ENCODE peak calls at places on chromosomes 13 and 19, in seven cellular contexts. J, V, E, L, I, B and D are unnamed samples.

GRCh38 chr13:49840266-49840665 is 47.8 kb upstream of the KPNA3 start:
- DNase-seq in V (no peak), B (no peak), J (no peak), E (no peak), L (no peak), I (no peak), D (no peak)

GRCh38 chr19:38228491-38229439 is 4.7 kb upstream of the DPF1 start:
- DNase-seq in L (peak; percentile 78), E (no peak), V (no peak), B (peak; percentile 42), J (no peak), I (no peak), D (no peak)

GRCh38 chr19:38698225-38699026 is 45.8 kb downstream of the CAPN12 start:
- DNase-seq in V (no peak), B (no peak), J (no peak), E (no peak), L (no peak), I (no peak), D (no peak)

GRCh38 chr13:113897161-113897560 is 33.3 kb upstream of the GAS6 start:
- DNase-seq in B (no peak), I (peak; percentile 84), E (peak; percentile 75), J (no peak), V (no peak), L (no peak), D (no peak)

GRCh38 chr13:109007946-109008345 is 378.5 kb downstream of the MYO16 start:
- DNase-seq in B (no peak), I (no peak), J (no peak), L (no peak), V (no peak), E (no peak), D (no peak)

GRCh38 chr13:29522044-29522685 is 73.3 kb downstream of the SLC7A1 start:
- DNase-seq in E (no peak), V (no peak), I (peak; percentile 97), B (no peak), L (no peak), J (no peak), D (no peak)

GRCh38 chr13:50129923-50130685 is 114.9 kb downstream of the KCNRG start:
- DNase-seq in J (no peak), V (peak; percentile 71), I (no peak), E (no peak), L (peak; percentile 58), B (peak; percentile 7), D (no peak)

GRCh38 chr19:38517321-38517720 is 83.8 kb downstream of the RYR1 start:
- DNase-seq in J (no peak), V (no peak), L (no peak), B (no peak), E (no peak), I (no peak), D (no peak)

GRCh38 chr13:39967199-39967959 is 311.9 kb downstream of the COG6 start:
- DNase-seq in J (no peak), B (no peak), V (no peak), E (no peak), L (no peak), I (no peak), D (no peak)

GRCh38 chr19:45929247-45929646 is 14.7 kb upstream of the NANOS2 start:
- DNase-seq in L (no peak), I (no peak), B (no peak), E (no peak), V (no peak), J (no peak), D (no peak)

GRCh38 chr13:94308808-94309207 is 170.7 kb downstream of the DCT start:
- DNase-seq in L (no peak), B (no peak), V (no peak), J (no peak), I (peak; percentile 46), E (no peak), D (no peak)

GRCh38 chr13:21033866-21034601 is 27.4 kb downstream of the LATS2 start:
- DNase-seq in V (no peak), L (no peak), I (no peak), E (no peak), J (no peak), B (no peak), D (peak; percentile 75)

GRCh38 chr13:49616688-49617065 is 11.6 kb upstream of the ARL11 start:
- DNase-seq in I (no peak), E (no peak), J (no peak), L (no peak), V (no peak), B (no peak), D (no peak)

GRCh38 chr19:10929402-10929794 is 787 bp downstream of the TIMM29 start:
- DNase-seq in L (no peak), E (no peak), V (no peak), I (no peak), J (no peak), B (no peak), D (no peak)

GRCh38 chr19:2027361-2027760 is 11.8 kb upstream of the BTBD2 start:
- DNase-seq in J (no peak), I (peak; percentile 66), L (no peak), V (no peak), B (no peak), E (no peak), D (no peak)

GRCh38 chr13:22127277-22128143 is 456.6 kb downstream of the FGF9 start:
- DNase-seq in E (no peak), L (no peak), J (no peak), V (no peak), B (no peak), I (no peak), D (no peak)

GRCh38 chr13:33676700-33677048 is 141.3 kb upstream of the RFC3 start:
- DNase-seq in I (peak; percentile 61), L (peak; percentile 9), E (peak; percentile 20), B (peak; percentile 22), J (no peak), V (no peak), D (peak; percentile 84)

GRCh38 chr19:35142531-35143230 is 374 bp upstream of the FXYD7 start:
- DNase-seq in J (no peak), V (peak; percentile 80), L (peak; percentile 81), I (peak; percentile 29), E (no peak), B (peak; percentile 54), D (peak; percentile 75)

GRCh38 chr19:54013866-54014265 is 22.4 kb downstream of the CACNG6 start:
- DNase-seq in I (no peak), V (no peak), J (no peak), L (no peak), B (no peak), E (no peak), D (no peak)

GRCh38 chr19:20078696-20079095 is 896 bp downstream of the ZNF90 start:
- DNase-seq in L (peak; percentile 46), I (peak; percentile 80), E (no peak), J (no peak), B (peak; percentile 4), V (peak; percentile 67), D (peak; percentile 16)

GRCh38 chr13:41497436-41497835 is 40.1 kb downstream of the RGCC start:
- DNase-seq in E (no peak), I (no peak), J (no peak), B (no peak), L (no peak), V (no peak), D (no peak)

GRCh38 chr13:98543380-98544104 is 33.4 kb downstream of the STK24 start:
- DNase-seq in E (no peak), J (no peak), B (no peak), V (peak; percentile 51), L (no peak), I (no peak), D (no peak)

GRCh38 chr13:84418041-84418440 is 535.8 kb upstream of the SLITRK1 start:
- DNase-seq in E (no peak), I (no peak), B (no peak), V (no peak), L (no peak), J (no peak), D (no peak)

GRCh38 chr19:50263176-50263575 is 59.8 kb downstream of the MYH14 start:
- DNase-seq in L (no peak), V (no peak), I (no peak), J (no peak), E (no peak), B (no peak), D (no peak)